ENCODE peak calls at places on chromosomes 16 and 17, in four cellular contexts. Y, K, T and P are unnamed samples.

GRCh38 chr16:1668612-1669319 is 9.3 kb upstream of the JPT2 start:
- DNase-seq in Y (no peak), K (no peak), T (no peak), P (no peak)

GRCh38 chr17:79952265-79952877 is 83.3 kb downstream of the TBC1D16 start:
- DNase-seq in Y (peak), K (no peak), T (no peak), P (no peak)

GRCh38 chr16:58021661-58022551 is 3.6 kb upstream of the MMP15 start:
- DNase-seq in Y (peak), K (no peak), T (no peak), P (no peak)

GRCh38 chr16:87684106-87684677 is 81.6 kb downstream of the KLHDC4 start:
- DNase-seq in Y (no peak), K (no peak), T (no peak), P (no peak)

GRCh38 chr16:1372292-1372950 is 20.7 kb downstream of the GNPTG start:
- DNase-seq in Y (peak), K (no peak), T (no peak), P (no peak)

GRCh38 chr17:16943032-16943352 is 28.9 kb downstream of the TNFRSF13B start:
- DNase-seq in Y (no peak), K (no peak), T (no peak), P (no peak)

GRCh38 chr16:84478172-84478948 is 26.1 kb downstream of the MEAK7 start:
- DNase-seq in Y (no peak), K (no peak), T (no peak), P (no peak)

GRCh38 chr16:85086347-85087291 is 25.7 kb downstream of the CIBAR2 start:
- DNase-seq in Y (peak), K (peak), T (peak), P (peak)

GRCh38 chr16:28623172-28623711 is 13.4 kb upstream of the SULT1A1 start:
- DNase-seq in Y (peak), K (peak), T (no peak), P (peak)

GRCh38 chr17:2195729-2196128 is 107.9 kb downstream of the SMG6 start:
- DNase-seq in Y (no peak), K (no peak), T (no peak), P (no peak)

GRCh38 chr17:79826210-79826680 is 13.0 kb downstream of the CBX4 start:
- DNase-seq in Y (no peak), K (no peak), T (no peak), P (no peak)

GRCh38 chr17:6502142-6502541 is 54.2 kb downstream of the PITPNM3 start:
- DNase-seq in Y (no peak), K (no peak), T (no peak), P (no peak)

GRCh38 chr17:62995377-62995885 is 29.4 kb downstream of the TANC2 start:
- DNase-seq in Y (no peak), K (no peak), T (no peak), P (peak)

GRCh38 chr17:31674305-31674704 is 184.7 kb downstream of the COPRS start:
- DNase-seq in Y (no peak), K (no peak), T (no peak), P (no peak)

GRCh38 chr17:45150911-45151809 is 2.9 kb downstream of the HEXIM1 start:
- DNase-seq in Y (no peak), K (no peak), T (no peak), P (no peak)

GRCh38 chr17:43983515-43984411 is 20.7 kb upstream of the NAGS start:
- DNase-seq in Y (peak), K (no peak), T (no peak), P (peak)

GRCh38 chr16:10740845-10741208 is 2.8 kb upstream of the NUBP1 start:
- DNase-seq in Y (no peak), K (no peak), T (no peak), P (no peak)